ENCODE peak calls at places on chromosomes 12 and 14, in eight cellular contexts. P is breast epithelium, Y is lower leg skin, J is Peyer's patch, S is heart left ventricle, I is ovary, M is body of pancreas, L is spleen. W is an unnamed sample.
A peak's percentile ranks its signal among the peaks of the same experiment; 100 is the strongest.

GRCh38 chr12:88298761-88299242 is 156.7 kb downstream of the TMTC3 start:
- DNase-seq in S (no peak), I (no peak), P (no peak), Y (no peak), L (no peak), M (no peak), J (no peak), W (no peak)

GRCh38 chr14:104967414-104968152 is 10.6 kb downstream of the AHNAK2 start:
- DNase-seq in M (no peak), J (no peak), S (peak; percentile 79), P (no peak), I (peak; percentile 59), Y (peak; percentile 95), L (peak; percentile 75), W (no peak)

GRCh38 chr12:49965836-49966235 is 4.2 kb downstream of the AQP5 start:
- DNase-seq in M (no peak), J (no peak), I (no peak), L (peak; percentile 69), Y (no peak), P (no peak), S (no peak), W (no peak)

GRCh38 chr14:67515386-67516079 is 17.6 kb upstream of the PLEKHH1 start:
- DNase-seq in P (no peak), L (peak; percentile 88), J (peak; percentile 44), I (no peak), S (peak; percentile 72), M (no peak), Y (no peak), W (peak; percentile 31)

GRCh38 chr12:93318720-93319522 is 58.8 kb upstream of the NUDT4 start:
- DNase-seq in I (no peak), S (no peak), L (no peak), Y (no peak), P (no peak), M (peak; percentile 5), J (no peak), W (no peak)

GRCh38 chr12:49133590-49133989 is 2.4 kb upstream of the TUBA1B start:
- DNase-seq in L (no peak), S (no peak), P (no peak), Y (no peak), I (no peak), J (no peak), M (no peak), W (no peak)

GRCh38 chr14:42869681-42870080 is 1263.0 kb downstream of the LRFN5 start:
- DNase-seq in S (no peak), P (no peak), J (no peak), I (no peak), M (no peak), L (no peak), Y (no peak), W (no peak)

GRCh38 chr12:5088586-5089264 is 45.0 kb downstream of the KCNA5 start:
- DNase-seq in M (no peak), L (no peak), I (peak; percentile 26), Y (no peak), S (no peak), J (no peak), P (no peak), W (no peak)

GRCh38 chr12:123049398-123050250 is 69.1 kb downstream of the ARL6IP4 start:
- DNase-seq in S (no peak), M (no peak), P (no peak), I (no peak), J (no peak), Y (no peak), L (no peak), W (peak; percentile 69)

GRCh38 chr12:108582509-108582908 is 15.4 kb downstream of the TMEM119 start:
- DNase-seq in I (no peak), S (no peak), J (no peak), L (peak; percentile 34), Y (no peak), P (no peak), M (no peak), W (no peak)

GRCh38 chr12:125161712-125162023 is 96.4 kb downstream of the AACS start:
- DNase-seq in M (no peak), L (no peak), Y (no peak), I (no peak), P (no peak), J (no peak), S (no peak), W (no peak)

GRCh38 chr14:70708717-70709570 is 67.2 kb downstream of the TTC9 start:
- DNase-seq in M (no peak), L (no peak), J (no peak), P (no peak), I (no peak), Y (no peak), S (no peak), W (no peak)
- TF ChIP-seq POLR2A in M (no peak), L (no peak), J (no peak), P (no peak), I (no peak), Y (no peak), S (no peak), W (no peak)

DNA sequence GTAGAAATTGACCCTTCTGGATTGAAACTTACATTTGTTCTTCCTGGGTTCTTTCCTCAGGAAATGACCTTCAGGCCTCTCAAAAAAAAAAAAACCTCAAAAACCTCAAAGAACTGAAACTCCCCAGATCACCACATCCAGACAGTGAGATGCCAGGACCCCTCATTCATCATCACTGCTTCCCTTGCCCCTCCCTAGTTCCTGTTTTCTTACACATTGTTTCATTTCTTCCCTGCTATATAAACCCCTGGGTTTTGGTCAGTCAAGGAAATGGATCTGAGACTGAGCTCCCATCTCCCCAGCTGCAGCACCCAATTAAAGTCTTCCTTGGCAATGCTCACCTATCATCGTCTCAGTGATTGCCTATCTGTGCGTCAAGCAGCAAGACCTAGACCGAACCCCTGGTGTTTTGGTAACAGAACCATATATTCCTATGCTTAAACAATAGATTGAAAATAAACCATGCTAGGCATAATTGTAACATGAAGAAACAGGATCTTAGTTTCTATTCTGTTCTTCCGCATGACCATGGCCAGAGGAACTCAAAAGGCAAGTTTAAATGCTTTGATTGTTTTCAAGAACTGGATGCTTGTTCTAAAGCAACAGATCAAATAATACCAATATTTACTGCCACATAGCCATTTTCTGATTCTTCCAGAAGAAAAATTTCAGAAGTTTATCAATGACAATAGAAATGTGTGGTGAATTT is 108.0 kb upstream of the MAX start:
- DNase-seq in Y (no peak), P (no peak), I (no peak), M (no peak), J (peak; percentile 29), S (no peak), L (no peak), W (no peak)
- TF ChIP-seq POLR2A in Y (no peak), P (no peak), I (no peak), M (no peak), J (no peak), S (no peak), L (no peak), W (no peak)

GRCh38 chr14:20384886-20385285 is 28.4 kb downstream of the TEP1 start:
- DNase-seq in Y (peak; percentile 52), I (no peak), P (no peak), S (no peak), J (no peak), L (no peak), M (no peak), W (no peak)

GRCh38 chr14:20383032-20383431 is 30.3 kb downstream of the TEP1 start:
- DNase-seq in I (no peak), M (no peak), S (no peak), L (no peak), J (no peak), Y (peak; percentile 68), P (no peak), W (no peak)

GRCh38 chr14:20382526-20382925 is 30.8 kb downstream of the TEP1 start:
- DNase-seq in P (no peak), M (no peak), I (no peak), L (no peak), J (no peak), S (no peak), Y (peak; percentile 65), W (no peak)

GRCh38 chr14:20384321-20384720 is 29.0 kb downstream of the TEP1 start:
- DNase-seq in Y (peak; percentile 75), L (no peak), J (no peak), M (no peak), P (no peak), S (no peak), I (no peak), W (no peak)

GRCh38 chr14:20383636-20384035 is 29.7 kb downstream of the TEP1 start:
- DNase-seq in Y (peak; percentile 75), M (no peak), I (no peak), L (no peak), P (no peak), S (no peak), J (no peak), W (no peak)
- TF ChIP-seq POLR2A in Y (no peak), M (no peak), I (no peak), L (no peak), P (no peak), S (no peak), J (no peak), W (no peak)

GRCh38 chr14:77125275-77126073 is 16.1 kb downstream of the ZDHHC22 start:
- DNase-seq in J (no peak), Y (no peak), I (no peak), P (no peak), L (no peak), S (no peak), M (no peak), W (no peak)

GRCh38 chr14:77126461-77126990 is 15.1 kb downstream of the ZDHHC22 start:
- DNase-seq in P (no peak), M (no peak), Y (no peak), J (no peak), I (no peak), S (no peak), L (no peak), W (no peak)

GRCh38 chr14:77126074-77126325 is 15.6 kb downstream of the ZDHHC22 start:
- DNase-seq in L (no peak), J (no peak), M (no peak), S (no peak), Y (no peak), I (no peak), P (no peak), W (no peak)

GRCh38 chr14:77123381-77124344 is 17.9 kb downstream of the ZDHHC22 start:
- DNase-seq in S (no peak), I (no peak), J (peak; percentile 69), L (peak; percentile 73), M (peak; percentile 96), Y (peak; percentile 91), P (peak; percentile 77), W (peak; percentile 57)

DNA sequence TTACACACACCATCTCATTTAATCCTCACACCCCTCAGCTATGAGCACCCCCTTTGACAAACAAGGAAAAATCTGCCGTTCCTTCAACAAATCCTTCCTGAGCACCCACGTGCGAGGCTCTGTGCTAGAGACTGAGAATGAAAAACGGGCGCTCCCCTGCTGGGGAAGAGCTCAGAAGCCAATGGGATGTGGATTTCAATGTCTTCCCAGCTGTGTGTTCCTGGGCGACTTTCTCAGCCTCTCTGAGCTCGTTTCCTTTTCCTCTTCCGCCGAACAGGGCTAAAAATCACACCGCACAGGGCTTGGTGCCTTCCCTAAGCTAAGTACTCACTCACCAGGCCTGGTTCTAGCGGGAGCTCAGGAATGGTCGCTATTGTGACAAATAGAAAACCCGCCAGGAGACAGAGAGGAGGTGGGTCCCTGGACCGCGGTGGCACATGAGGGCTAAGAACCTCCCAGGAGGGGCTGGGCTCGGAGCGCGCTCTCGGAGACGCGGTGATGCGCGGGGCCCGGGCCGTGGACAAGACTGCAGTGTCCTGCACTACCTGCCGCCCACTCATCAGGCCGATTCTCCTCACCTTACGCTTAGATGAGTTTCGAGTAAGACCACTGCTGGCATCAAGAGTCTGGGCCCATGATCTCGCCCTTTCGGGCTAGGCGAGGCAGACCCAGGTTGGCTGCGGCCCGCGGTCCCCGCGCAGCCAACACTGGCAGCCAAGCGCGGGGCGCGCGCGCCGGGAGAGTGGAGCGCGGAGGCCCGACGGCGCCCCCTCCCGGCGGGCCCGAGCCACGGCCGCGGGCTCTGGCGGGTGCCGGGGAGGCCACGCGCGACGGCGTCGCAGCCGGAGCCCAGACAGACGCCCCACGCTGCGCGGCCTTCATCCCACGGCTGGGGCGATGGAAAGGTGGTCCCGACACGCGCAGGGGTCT is 17.0 kb downstream of the ZDHHC22 start:
- DNase-seq in M (peak; percentile 65), I (peak; percentile 34), P (no peak), J (peak; percentile 76), Y (no peak), L (peak; percentile 92), S (peak; percentile 74), W (peak; percentile 50)
- TF ChIP-seq POLR2A in M (peak; percentile 15), I (no peak), P (no peak), J (no peak), Y (no peak), L (no peak), S (no peak), W (no peak)

W was measured in adrenal gland.